ENCODE peak calls at places on chromosomes 11 and 22, in ten cellular contexts. A is hypothalamus; N is pancreas; J is mesothelial cell of epicardium; S is WTC11; V is heart right ventricle; Z is activated CD4-positive, alpha-beta T cell treated with anti-CD3 and anti-CD28 coated beads, Interleukin-2, amount 50 U/mL, for 1 hour; G is epithelial cell of esophagus; U is activated naive CD4-positive, alpha-beta T cell; O is AG08395. C is an unnamed sample.

GRCh38 chr22:38429460-38430128 is 25.4 kb downstream of the KCNJ4 start:
- DNase-seq in O (no peak), J (no peak), U (no peak), A (no peak), N (no peak), V (no peak), G (no peak), S (no peak), Z (no peak), C (no peak)

GRCh38 chr22:28773461-28773867 is 969 bp downstream of the CCDC117 start:
- DNase-seq in V (no peak), A (no peak), Z (no peak), G (peak; percentile 18), S (no peak), N (no peak), O (peak; percentile 62), J (no peak), U (no peak), C (no peak)

GRCh38 chr22:32589007-32589406 is 114.4 kb downstream of the FBXO7 start:
- DNase-seq in J (no peak), A (no peak), U (no peak), G (no peak), S (no peak), Z (no peak), O (no peak), N (no peak), V (no peak), C (no peak)

GRCh38 chr11:73275381-73275750 is 3.2 kb downstream of the P2RY6 start:
- DNase-seq in O (no peak), N (no peak), S (peak; percentile 2), G (peak; percentile 55), Z (no peak), A (no peak), V (no peak), U (no peak), J (no peak), C (no peak)

GRCh38 chr11:31412946-31413345 is 43.3 kb downstream of the DNAJC24 start:
- DNase-seq in V (no peak), Z (no peak), G (peak; percentile 61), N (no peak), U (no peak), S (no peak), O (peak; percentile 34), J (no peak), A (no peak), C (no peak)

GRCh38 chr11:109000531-109000930 is 335.7 kb downstream of the DDX10 start:
- DNase-seq in S (no peak), V (no peak), A (no peak), G (peak; percentile 25), U (no peak), O (no peak), Z (no peak), J (no peak), N (no peak), C (no peak)

GRCh38 chr11:110349109-110349996 is 52.9 kb upstream of the RDX start:
- DNase-seq in A (peak; percentile 22), O (peak; percentile 11), G (no peak), N (no peak), Z (no peak), U (no peak), J (no peak), S (no peak), V (no peak), C (no peak)

GRCh38 chr11:67463680-67464410 is 5.2 kb downstream of the TMEM134 start:
- DNase-seq in N (peak; percentile 70), J (no peak), Z (no peak), V (peak; percentile 51), A (peak; percentile 60), S (no peak), U (no peak), O (peak; percentile 79), G (peak; percentile 87), C (no peak)

GRCh38 chr11:132035228-132035627 is 664.8 kb downstream of the NTM start:
- DNase-seq in A (no peak), O (no peak), V (no peak), Z (no peak), U (no peak), G (no peak), J (no peak), N (no peak), S (no peak), C (no peak)

GRCh38 chr22:35634015-35634414 is 14.2 kb upstream of the APOL6 start:
- DNase-seq in N (peak; percentile 18), Z (no peak), G (no peak), S (no peak), V (no peak), O (no peak), U (no peak), J (no peak), A (no peak), C (no peak)

GRCh38 chr11:92536895-92537294 is 312.3 kb downstream of the FAT3 start:
- DNase-seq in N (no peak), S (no peak), G (no peak), U (no peak), O (no peak), A (no peak), J (no peak), V (no peak), Z (no peak), C (no peak)

GRCh38 chr22:20524004-20524481 is 16.6 kb downstream of the MED15 start:
- DNase-seq in S (no peak), V (no peak), J (no peak), Z (peak; percentile 23), G (peak; percentile 39), U (no peak), A (no peak), O (no peak), N (no peak), C (peak; percentile 12)

GRCh38 chr22:36806824-36807223 is 10.0 kb downstream of the PVALB start:
- DNase-seq in O (no peak), V (no peak), Z (no peak), S (no peak), A (no peak), G (no peak), J (no peak), U (no peak), N (no peak), C (no peak)

GRCh38 chr11:67197606-67198005 is 68.7 kb upstream of the GRK2 start:
- DNase-seq in J (no peak), O (no peak), S (no peak), A (no peak), Z (no peak), N (no peak), G (no peak), V (no peak), U (no peak), C (no peak)

GRCh38 chr11:134584001-134584561 is 172.0 kb upstream of the B3GAT1 start:
- DNase-seq in S (no peak), G (no peak), V (peak; percentile 38), O (no peak), Z (no peak), U (no peak), A (no peak), N (no peak), J (no peak), C (no peak)

GRCh38 chr11:9077164-9077563 is 14.2 kb downstream of the SCUBE2 start:
- DNase-seq in O (no peak), J (no peak), A (no peak), V (no peak), U (no peak), N (no peak), G (no peak), Z (no peak), S (no peak), C (no peak)

GRCh38 chr11:120882237-120882636 is 141.7 kb upstream of the TBCEL start:
- DNase-seq in Z (no peak), S (no peak), G (no peak), A (no peak), J (no peak), U (no peak), O (no peak), V (no peak), N (no peak), C (no peak)

GRCh38 chr11:1665313-1665712 is 31.7 kb upstream of the KRTAP5-6 start:
- DNase-seq in O (no peak), V (no peak), J (no peak), U (no peak), Z (no peak), S (no peak), N (peak; percentile 36), A (no peak), G (no peak), C (no peak)

GRCh38 chr22:33057363-33057995 is 702 bp downstream of the SYN3 start:
- DNase-seq in Z (no peak), N (no peak), S (no peak), O (no peak), J (no peak), A (no peak), V (no peak), U (no peak), G (no peak), C (no peak)